ENCODE peak calls at places on chromosomes 3 and 15, in six cellular contexts. E is BJ, A is MM.1S, S is body of pancreas, J is PC-3, H is IMR-90. O is an unnamed sample.

GRCh38 chr3:195752538-195753331 is 32.0 kb downstream of the MUC20 start:
- DNase-seq in E (no peak), A (no peak), S (no peak), J (no peak), H (no peak), O (no peak)

GRCh38 chr3:74353039-74353438 is 261.4 kb downstream of the CNTN3 start:
- DNase-seq in E (no peak), A (no peak), S (no peak), J (no peak), H (no peak), O (no peak)

GRCh38 chr3:14563946-14564539 is 23.9 kb upstream of the GRIP2 start:
- DNase-seq in E (no peak), A (no peak), S (no peak), J (no peak), H (no peak), O (no peak)

GRCh38 chr3:188349963-188350332 is 196.0 kb downstream of the LPP start:
- DNase-seq in E (no peak), A (no peak), S (peak; percentile 32), J (no peak), H (no peak), O (no peak)

GRCh38 chr3:21436846-21437245 is 314.2 kb downstream of the ZNF385D start:
- DNase-seq in E (no peak), A (no peak), S (no peak), J (no peak), H (no peak), O (no peak)

GRCh38 chr3:136728918-136729317 is 23.3 kb downstream of the STAG1 start:
- DNase-seq in E (peak; percentile 63), A (no peak), S (no peak), J (no peak), H (peak; percentile 67), O (no peak)

GRCh38 chr3:53073553-53074365 is 27.9 kb upstream of the SFMBT1 start:
- DNase-seq in E (no peak), A (no peak), S (no peak), J (no peak), H (no peak), O (no peak)

GRCh38 chr3:127254001-127254400 is 33.8 kb downstream of the PRR20G start:
- DNase-seq in E (no peak), A (no peak), S (no peak), J (no peak), H (no peak), O (no peak)

GRCh38 chr3:168973206-168973605 is 690.3 kb downstream of the MECOM start:
- DNase-seq in E (no peak), A (no peak), S (no peak), J (no peak), H (peak; percentile 39), O (no peak)

GRCh38 chr15:75597667-75598341 is 18.7 kb upstream of the PTPN9 start:
- DNase-seq in E (no peak), A (no peak), S (no peak), J (no peak), H (no peak), O (no peak)

GRCh38 chr15:73866881-73867410 is 6.4 kb upstream of the TBC1D21 start:
- DNase-seq in E (no peak), A (no peak), S (no peak), J (no peak), H (no peak), O (no peak)
- TF ChIP-seq CTCF in E (no peak), A (no peak), S (no peak), J (no peak), H (no peak), O (no peak)

DNA sequence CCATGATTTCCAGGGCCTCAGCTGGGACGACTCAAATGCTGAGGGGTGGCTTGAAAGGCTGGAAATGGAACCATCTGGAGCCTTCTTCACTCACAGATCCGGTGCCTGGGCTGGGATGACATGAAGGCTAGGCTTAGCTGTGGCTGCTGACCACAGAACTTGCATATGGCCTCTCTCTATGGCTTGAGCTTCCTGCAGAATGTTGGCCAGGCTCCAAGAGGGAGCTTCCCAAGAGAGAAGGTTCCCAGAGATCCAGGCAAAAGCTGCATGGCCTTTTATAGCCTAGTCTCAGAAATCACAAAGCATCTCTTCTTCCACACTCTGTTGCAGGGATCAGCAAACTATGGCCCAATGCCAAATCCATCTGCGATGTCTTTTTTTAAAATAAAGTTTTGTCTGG is 44.8 kb downstream of the GATM start:
- DNase-seq in E (no peak), A (no peak), S (peak; percentile 56), J (peak; percentile 10), H (peak; percentile 17), O (no peak)
- TF ChIP-seq CTCF in E (no peak), A (no peak), S (no peak), J (no peak), H (no peak), O (no peak)

DNA sequence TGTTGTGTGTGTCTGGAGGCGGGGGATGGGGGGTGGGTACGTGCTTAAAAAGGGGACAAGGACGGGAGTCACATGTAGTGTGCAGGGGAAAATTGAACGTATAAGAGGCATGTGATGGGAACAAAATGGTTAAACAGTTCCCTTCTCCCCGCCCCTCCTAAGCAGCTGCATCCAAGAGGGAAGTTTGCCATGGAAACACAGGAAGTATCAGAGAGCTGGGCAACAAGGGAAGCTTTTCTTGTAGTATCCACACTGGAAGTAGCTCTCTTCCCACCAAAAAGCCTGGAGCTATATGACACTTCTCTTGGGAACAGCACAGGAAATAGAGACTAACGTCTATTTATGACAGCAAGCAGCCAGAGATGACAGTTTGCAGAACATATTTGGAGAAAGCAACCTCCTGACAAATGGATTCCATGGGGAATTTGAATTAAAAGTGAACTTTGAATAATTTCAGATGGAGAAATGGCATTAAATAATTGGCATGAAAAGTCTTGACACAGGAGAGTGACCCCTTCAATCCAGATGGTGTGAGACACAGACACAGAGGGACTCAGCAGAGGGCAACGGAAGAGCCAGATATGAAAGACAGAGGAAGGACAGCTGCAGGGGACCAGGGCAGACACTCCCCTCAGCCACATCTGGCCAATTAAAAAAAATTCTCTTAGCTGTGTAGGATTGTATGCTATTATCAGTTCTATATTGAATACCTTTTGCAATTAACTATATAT is 294.2 kb upstream of the TBL1XR1 start:
- DNase-seq in E (no peak), A (no peak), S (no peak), J (peak; percentile 35), H (peak; percentile 41), O (no peak)
- TF ChIP-seq CTCF in E (no peak), A (no peak), S (no peak), J (no peak), H (no peak), O (no peak)

GRCh38 chr3:84082726-84083125 is 876.1 kb upstream of the CADM2 start:
- DNase-seq in E (no peak), A (no peak), S (no peak), J (peak; percentile 81), H (no peak), O (no peak)

GRCh38 chr3:84074767-84075166 is 884.0 kb upstream of the CADM2 start:
- DNase-seq in E (no peak), A (no peak), S (no peak), J (no peak), H (no peak), O (no peak)

DNA sequence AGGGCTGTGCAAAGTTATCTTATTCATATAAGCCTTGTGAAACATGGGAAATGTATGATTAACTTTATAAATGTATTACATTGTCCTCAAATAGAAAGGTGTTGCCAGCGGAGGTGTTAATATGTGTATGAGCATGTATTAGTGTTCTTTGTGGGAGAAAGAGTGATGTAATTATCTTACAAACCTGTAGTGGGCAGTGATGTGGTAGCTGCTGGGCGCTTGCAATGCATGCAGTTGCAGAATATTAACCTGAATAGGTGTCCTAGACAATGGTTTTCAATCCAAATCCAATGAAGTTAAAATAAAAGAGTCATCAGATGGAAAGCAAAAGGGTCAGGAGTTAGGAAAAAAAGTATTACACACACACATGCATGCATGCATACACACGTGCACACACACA is 881.3 kb upstream of the CADM2 start:
- DNase-seq in E (no peak), A (no peak), S (no peak), J (peak; percentile 32), H (no peak), O (no peak)
- TF ChIP-seq CTCF in E (no peak), A (peak; percentile 31), S (no peak), J (peak; percentile 64), H (peak; percentile 24), O (no peak)

DNA sequence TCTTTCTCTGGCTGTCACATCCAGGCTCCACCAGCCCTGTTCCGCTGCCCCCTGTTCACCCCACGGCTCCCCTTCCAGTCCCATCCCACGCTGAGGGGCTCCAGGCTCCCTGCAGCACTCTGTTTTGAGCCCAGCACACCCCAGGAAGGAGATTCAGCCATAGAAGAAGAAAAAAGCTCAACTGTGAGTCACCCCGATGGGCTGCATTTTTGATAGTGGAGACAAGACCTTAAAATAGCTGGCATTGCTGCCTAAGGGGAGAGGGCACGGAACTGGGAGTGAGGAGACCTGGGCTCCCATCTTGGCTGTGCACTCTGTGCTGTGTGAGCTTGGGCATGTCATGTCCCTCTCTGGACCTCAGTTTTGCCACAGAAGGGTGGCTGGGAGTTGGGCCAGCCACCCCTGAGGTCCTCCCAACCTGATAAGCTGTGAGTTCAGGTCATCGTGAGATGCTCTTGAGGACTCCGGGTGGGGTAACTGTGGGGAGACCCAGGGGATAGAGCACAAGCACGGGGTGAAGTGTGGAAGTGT is 57.2 kb upstream of the SMAD6 start:
- DNase-seq in E (no peak), A (no peak), S (no peak), J (no peak), H (peak; percentile 69), O (no peak)
- TF ChIP-seq CTCF in E (no peak), A (no peak), S (no peak), J (no peak), H (no peak), O (no peak)

O was measured in omental fat pad.